ENCODE peak calls at places on chromosomes 16 and 17, in five cellular contexts. One of them, this sample, is unnamed.

GRCh38 chr16:81901483-81901882 is 109.8 kb downstream of the SDR42E1 start:
- DNase-seq in heart right ventricle: no peak
- DNase-seq in cardiac muscle cell: no peak
- DNase-seq in GM10248: no peak
- DNase-seq in progenitor cell of endocrine pancreas: no peak
- DNase-seq in this sample: no peak

GRCh38 chr16:4385066-4385788 is 13.6 kb downstream of the VASN start:
- DNase-seq in heart right ventricle: no peak
- DNase-seq in cardiac muscle cell: no peak
- DNase-seq in GM10248: no peak
- DNase-seq in progenitor cell of endocrine pancreas: no peak
- DNase-seq in this sample: no peak

GRCh38 chr17:52158450-52159042 is at the start of gene CA10:
- DNase-seq in heart right ventricle: no peak
- DNase-seq in cardiac muscle cell: no peak
- DNase-seq in GM10248: peak
- DNase-seq in progenitor cell of endocrine pancreas: peak
- DNase-seq in this sample: peak

GRCh38 chr17:44108440-44109311 is 14.8 kb downstream of the HDAC5 start:
- DNase-seq in heart right ventricle: peak
- DNase-seq in cardiac muscle cell: peak
- DNase-seq in GM10248: no peak
- DNase-seq in progenitor cell of endocrine pancreas: no peak
- DNase-seq in this sample: no peak

GRCh38 chr17:50163846-50164696 is 1.7 kb upstream of the SGCA start:
- DNase-seq in heart right ventricle: peak
- DNase-seq in cardiac muscle cell: no peak
- DNase-seq in GM10248: peak
- DNase-seq in progenitor cell of endocrine pancreas: no peak
- DNase-seq in this sample: peak

GRCh38 chr17:1177099-1177996 is 2.4 kb downstream of the ABR start:
- DNase-seq in heart right ventricle: no peak
- DNase-seq in cardiac muscle cell: peak
- DNase-seq in GM10248: no peak
- DNase-seq in progenitor cell of endocrine pancreas: no peak
- DNase-seq in this sample: no peak

GRCh38 chr16:80260906-80261311 is 279.9 kb upstream of the DYNLRB2 start:
- DNase-seq in heart right ventricle: no peak
- DNase-seq in cardiac muscle cell: no peak
- DNase-seq in GM10248: no peak
- DNase-seq in progenitor cell of endocrine pancreas: no peak
- DNase-seq in this sample: no peak

GRCh38 chr16:48526058-48526957 is 83.7 kb downstream of the N4BP1 start:
- DNase-seq in heart right ventricle: no peak
- DNase-seq in cardiac muscle cell: no peak
- DNase-seq in GM10248: peak
- DNase-seq in progenitor cell of endocrine pancreas: no peak
- DNase-seq in this sample: peak

GRCh38 chr17:51245535-51245934 is 14.3 kb downstream of the MBTD1 start:
- DNase-seq in heart right ventricle: no peak
- DNase-seq in cardiac muscle cell: no peak
- DNase-seq in GM10248: no peak
- DNase-seq in progenitor cell of endocrine pancreas: no peak
- DNase-seq in this sample: no peak

GRCh38 chr17:81461607-81462500 is 50.7 kb downstream of the ACTG1 start:
- DNase-seq in heart right ventricle: no peak
- DNase-seq in cardiac muscle cell: no peak
- DNase-seq in GM10248: no peak
- DNase-seq in progenitor cell of endocrine pancreas: no peak
- DNase-seq in this sample: no peak

GRCh38 chr17:31537558-31537957 is 146.1 kb downstream of the RAB11FIP4 start:
- DNase-seq in heart right ventricle: no peak
- DNase-seq in cardiac muscle cell: peak
- DNase-seq in GM10248: no peak
- DNase-seq in progenitor cell of endocrine pancreas: no peak
- DNase-seq in this sample: no peak

GRCh38 chr17:19728114-19728495 is 11.7 kb upstream of the SLC47A2 start:
- DNase-seq in heart right ventricle: peak
- DNase-seq in cardiac muscle cell: peak
- DNase-seq in GM10248: no peak
- DNase-seq in progenitor cell of endocrine pancreas: no peak
- DNase-seq in this sample: no peak

GRCh38 chr17:74288785-74289184 is 14.8 kb downstream of the DNAI2 start:
- DNase-seq in heart right ventricle: no peak
- DNase-seq in cardiac muscle cell: no peak
- DNase-seq in GM10248: peak
- DNase-seq in progenitor cell of endocrine pancreas: no peak
- DNase-seq in this sample: peak

GRCh38 chr16:57185446-57185944 is 344 bp downstream of the PSME3IP1 start:
- DNase-seq in heart right ventricle: peak
- DNase-seq in cardiac muscle cell: peak
- DNase-seq in GM10248: peak
- DNase-seq in progenitor cell of endocrine pancreas: no peak
- DNase-seq in this sample: peak

GRCh38 chr16:84194470-84195200 is 3.7 kb downstream of the ADAD2 start:
- DNase-seq in heart right ventricle: no peak
- DNase-seq in cardiac muscle cell: no peak
- DNase-seq in GM10248: no peak
- DNase-seq in progenitor cell of endocrine pancreas: no peak
- DNase-seq in this sample: no peak

GRCh38 chr17:56908061-56908542 is 5.7 kb downstream of the TRIM25 start:
- DNase-seq in heart right ventricle: peak
- DNase-seq in cardiac muscle cell: no peak
- DNase-seq in GM10248: peak
- DNase-seq in progenitor cell of endocrine pancreas: no peak
- DNase-seq in this sample: peak

GRCh38 chr16:66020642-66021041 is 345.8 kb upstream of the CDH5 start:
- DNase-seq in heart right ventricle: no peak
- DNase-seq in cardiac muscle cell: peak
- DNase-seq in GM10248: peak
- DNase-seq in progenitor cell of endocrine pancreas: no peak
- DNase-seq in this sample: peak

GRCh38 chr17:57924677-57925076 is 30.5 kb downstream of the CUEDC1 start:
- DNase-seq in heart right ventricle: no peak
- DNase-seq in cardiac muscle cell: no peak
- DNase-seq in GM10248: no peak
- DNase-seq in progenitor cell of endocrine pancreas: no peak
- DNase-seq in this sample: no peak

GRCh38 chr17:73291260-73291801 is 20.5 kb downstream of the CDC42EP4 start:
- DNase-seq in heart right ventricle: peak
- DNase-seq in cardiac muscle cell: peak
- DNase-seq in GM10248: peak
- DNase-seq in progenitor cell of endocrine pancreas: no peak
- DNase-seq in this sample: peak

GRCh38 chr17:48487221-48487620 is 43.6 kb downstream of the HOXB1 start:
- DNase-seq in heart right ventricle: no peak
- DNase-seq in cardiac muscle cell: no peak
- DNase-seq in GM10248: no peak
- DNase-seq in progenitor cell of endocrine pancreas: no peak
- DNase-seq in this sample: no peak

GRCh38 chr16:66409156-66409555 is 17.9 kb upstream of the BEAN1 start:
- DNase-seq in heart right ventricle: no peak
- DNase-seq in cardiac muscle cell: peak
- DNase-seq in GM10248: no peak
- DNase-seq in progenitor cell of endocrine pancreas: no peak
- DNase-seq in this sample: no peak

GRCh38 chr17:44218344-44219125 is 940 bp downstream of the UBTF start:
- DNase-seq in heart right ventricle: peak
- DNase-seq in cardiac muscle cell: peak
- DNase-seq in GM10248: peak
- DNase-seq in progenitor cell of endocrine pancreas: peak
- DNase-seq in this sample: peak

GRCh38 chr16:85112364-85112763 is at the start of gene CIBAR2:
- DNase-seq in heart right ventricle: no peak
- DNase-seq in cardiac muscle cell: no peak
- DNase-seq in GM10248: no peak
- DNase-seq in progenitor cell of endocrine pancreas: no peak
- DNase-seq in this sample: no peak

GRCh38 chr16:14196011-14196410 is 124.9 kb downstream of the MRTFB start:
- DNase-seq in heart right ventricle: no peak
- DNase-seq in cardiac muscle cell: peak
- DNase-seq in GM10248: no peak
- DNase-seq in progenitor cell of endocrine pancreas: no peak
- DNase-seq in this sample: no peak

GRCh38 chr17:41544497-41544896 is 16.4 kb upstream of the KRT19 start:
- DNase-seq in heart right ventricle: no peak
- DNase-seq in cardiac muscle cell: no peak
- DNase-seq in GM10248: no peak
- DNase-seq in progenitor cell of endocrine pancreas: no peak
- DNase-seq in this sample: no peak

GRCh38 chr17:32656851-32657250 is 170.1 kb downstream of the CDK5R1 start:
- DNase-seq in heart right ventricle: no peak
- DNase-seq in cardiac muscle cell: no peak
- DNase-seq in GM10248: no peak
- DNase-seq in progenitor cell of endocrine pancreas: no peak
- DNase-seq in this sample: no peak

GRCh38 chr16:9094008-9094846 is 2.8 kb downstream of the HAPSTR1 start:
- DNase-seq in heart right ventricle: no peak
- DNase-seq in cardiac muscle cell: no peak
- DNase-seq in GM10248: no peak
- DNase-seq in progenitor cell of endocrine pancreas: no peak
- DNase-seq in this sample: no peak

GRCh38 chr16:9090960-9091866 is at the start of gene HAPSTR1:
- DNase-seq in heart right ventricle: peak
- DNase-seq in cardiac muscle cell: peak
- DNase-seq in GM10248: peak
- DNase-seq in progenitor cell of endocrine pancreas: peak
- DNase-seq in this sample: peak

GRCh38 chr16:9092963-9093477 is 1.6 kb downstream of the HAPSTR1 start:
- DNase-seq in heart right ventricle: peak
- DNase-seq in cardiac muscle cell: no peak
- DNase-seq in GM10248: no peak
- DNase-seq in progenitor cell of endocrine pancreas: peak
- DNase-seq in this sample: no peak

GRCh38 chr16:9091867-9092281 is 430 bp downstream of the HAPSTR1 start:
- DNase-seq in heart right ventricle: no peak
- DNase-seq in cardiac muscle cell: peak
- DNase-seq in GM10248: no peak
- DNase-seq in progenitor cell of endocrine pancreas: peak
- DNase-seq in this sample: peak

DNA sequence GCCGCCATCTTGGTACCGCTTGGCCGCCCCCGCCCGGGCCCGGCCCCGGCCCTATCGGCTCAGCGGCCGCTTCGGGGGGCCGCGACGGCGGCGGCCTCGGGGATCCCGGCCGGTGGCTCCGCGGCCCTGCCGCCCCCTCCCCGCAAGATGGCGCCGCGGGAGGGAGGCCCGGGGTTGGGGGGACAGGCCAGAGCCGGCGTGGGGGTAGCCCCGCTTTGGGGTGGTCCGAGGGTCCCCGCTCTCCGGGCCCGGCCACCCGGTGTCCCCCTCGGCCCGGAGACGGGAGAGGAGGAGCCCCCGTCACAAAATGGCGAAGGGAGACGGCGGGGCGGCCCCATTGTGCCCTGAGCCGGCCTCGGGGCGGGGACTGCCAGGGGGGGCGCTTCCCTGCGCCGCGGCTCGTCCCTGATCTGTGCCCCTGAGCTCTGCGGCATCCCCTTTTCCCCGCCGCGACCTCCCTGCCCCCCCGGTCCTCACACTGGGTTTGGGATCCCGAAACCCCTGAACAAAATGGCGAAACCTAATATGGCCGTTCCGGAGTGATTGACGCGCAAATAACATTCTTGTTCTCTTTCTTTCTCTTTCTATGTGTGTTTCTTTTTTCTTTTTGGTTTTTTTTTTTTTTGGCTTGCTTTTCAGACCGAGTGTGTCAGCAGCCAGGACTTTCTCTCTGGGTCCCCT is 978 bp downstream of the HAPSTR1 start:
- DNase-seq in heart right ventricle: peak
- DNase-seq in cardiac muscle cell: no peak
- DNase-seq in GM10248: peak
- DNase-seq in progenitor cell of endocrine pancreas: peak
- DNase-seq in this sample: peak
- TF ChIP-seq CTCF in heart right ventricle: no peak
- TF ChIP-seq CTCF in cardiac muscle cell: peak
- TF ChIP-seq CTCF in GM10248: peak
- TF ChIP-seq CTCF in progenitor cell of endocrine pancreas: peak
- TF ChIP-seq CTCF in this sample: no peak

GRCh38 chr16:12896562-12896961 is 4.8 kb upstream of the SHISA9 start:
- DNase-seq in heart right ventricle: no peak
- DNase-seq in cardiac muscle cell: no peak
- DNase-seq in GM10248: no peak
- DNase-seq in progenitor cell of endocrine pancreas: no peak
- DNase-seq in this sample: peak
- TF ChIP-seq CTCF in heart right ventricle: no peak
- TF ChIP-seq CTCF in cardiac muscle cell: no peak
- TF ChIP-seq CTCF in GM10248: peak
- TF ChIP-seq CTCF in progenitor cell of endocrine pancreas: peak
- TF ChIP-seq CTCF in this sample: peak

DNA sequence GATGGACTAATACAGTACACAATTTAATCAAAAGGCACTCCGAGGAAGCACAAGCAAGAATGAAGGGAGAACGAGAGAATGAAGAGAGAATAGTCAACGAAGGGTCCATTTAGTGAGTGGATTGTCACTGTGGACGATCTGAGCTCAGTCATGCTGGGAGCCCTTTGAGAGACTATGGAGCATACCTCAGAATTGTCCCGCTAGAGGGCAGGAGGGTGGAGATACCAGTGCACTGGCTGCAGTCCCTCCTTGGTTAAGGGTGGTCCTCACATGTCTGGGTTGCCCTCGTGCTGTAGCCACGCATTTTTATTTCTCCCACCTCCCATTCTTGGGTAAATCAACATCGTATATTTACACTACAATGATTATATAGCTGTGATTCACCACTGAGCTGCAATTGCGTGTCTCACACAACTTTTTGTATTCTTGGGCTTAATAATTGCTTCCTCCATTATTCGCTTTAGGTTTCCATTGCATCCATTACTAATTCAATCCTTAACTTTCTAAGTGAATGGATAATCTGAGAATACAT is 33.2 kb upstream of the FAM20A start:
- DNase-seq in heart right ventricle: no peak
- DNase-seq in cardiac muscle cell: no peak
- DNase-seq in GM10248: no peak
- DNase-seq in progenitor cell of endocrine pancreas: no peak
- DNase-seq in this sample: no peak
- TF ChIP-seq CTCF in heart right ventricle: no peak
- TF ChIP-seq CTCF in cardiac muscle cell: no peak
- TF ChIP-seq CTCF in GM10248: no peak
- TF ChIP-seq CTCF in progenitor cell of endocrine pancreas: no peak
- TF ChIP-seq CTCF in this sample: no peak

DNA sequence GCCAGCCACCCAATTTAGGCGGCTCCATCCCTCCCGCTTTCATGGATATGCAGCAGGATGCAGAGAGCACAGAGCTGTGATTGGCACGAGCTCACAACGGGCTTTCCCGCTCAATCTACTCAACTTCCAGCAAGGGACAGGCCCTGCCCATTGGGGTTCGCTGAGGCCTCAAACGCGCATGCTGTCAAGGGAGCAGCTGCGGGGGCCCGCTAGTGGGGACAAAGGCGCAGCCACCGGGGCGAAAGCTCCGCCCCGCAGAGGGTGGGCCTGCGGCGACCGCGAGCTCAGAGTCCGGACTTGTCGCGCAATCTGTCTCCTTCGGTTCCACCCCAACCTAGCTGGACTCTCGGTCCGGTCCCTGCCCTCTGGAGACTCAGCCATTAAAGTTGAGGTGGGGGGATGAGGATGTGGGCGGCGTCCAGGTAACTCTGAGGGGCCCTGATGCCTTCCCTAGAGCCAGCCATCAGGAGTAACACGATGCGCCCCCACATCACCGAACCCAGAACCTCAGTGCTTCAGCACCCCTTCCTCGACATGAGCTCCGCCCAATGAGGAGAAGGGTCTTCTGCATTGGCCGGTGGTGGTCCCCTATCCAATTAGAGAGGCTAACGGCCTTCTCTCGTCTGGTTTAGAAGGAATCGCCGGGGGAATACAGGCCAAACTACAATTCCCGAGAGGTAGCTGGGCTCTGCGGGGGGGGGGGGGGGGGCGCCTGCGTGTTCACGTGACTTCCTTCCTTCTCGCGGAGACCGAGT is 489 bp upstream of the NFATC3 start:
- DNase-seq in heart right ventricle: peak
- DNase-seq in cardiac muscle cell: peak
- DNase-seq in GM10248: peak
- DNase-seq in progenitor cell of endocrine pancreas: peak
- DNase-seq in this sample: peak
- TF ChIP-seq CTCF in heart right ventricle: no peak
- TF ChIP-seq CTCF in cardiac muscle cell: no peak
- TF ChIP-seq CTCF in GM10248: peak
- TF ChIP-seq CTCF in progenitor cell of endocrine pancreas: peak
- TF ChIP-seq CTCF in this sample: no peak

This sample was measured in GM20000.